ENCODE peak calls at places on chromosomes 7 and 10, in five cellular contexts. Q is right lobe of liver; R is pancreas; Y is activated CD4-positive, alpha-beta T cell treated with anti-CD3 and anti-CD28 coated beads, Interleukin-2, amount 10 ng/mL, durations not matched to agents 7 days and 5 days; A is Right ventricle myocardium superior. S is an unnamed sample.

GRCh38 chr10:129308953-129309352 is 158.1 kb upstream of the MGMT start:
- DNase-seq in Q (no peak), R (no peak), Y (no peak), A (no peak), S (no peak)

GRCh38 chr10:48729941-48730457 is 45.3 kb downstream of the WDFY4 start:
- DNase-seq in Q (no peak), R (no peak), Y (no peak), A (no peak), S (no peak)

GRCh38 chr10:92965314-92965713 is 95.3 kb upstream of the CYP26C1 start:
- DNase-seq in Q (no peak), R (no peak), Y (peak), A (no peak), S (no peak)

GRCh38 chr10:128463991-128464755 is 337.9 kb upstream of the MKI67 start:
- DNase-seq in Q (peak), R (no peak), Y (no peak), A (no peak), S (no peak)

GRCh38 chr7:148535227-148535626 is 55.3 kb upstream of the C7orf33 start:
- DNase-seq in Q (no peak), R (no peak), Y (peak), A (no peak), S (no peak)

GRCh38 chr7:82230826-82231581 is 212.6 kb downstream of the CACNA2D1 start:
- DNase-seq in Q (no peak), R (no peak), Y (no peak), A (no peak), S (no peak)

GRCh38 chr10:12634532-12634931 is 285.2 kb downstream of the CAMK1D start:
- DNase-seq in Q (no peak), R (no peak), Y (no peak), A (no peak), S (no peak)

GRCh38 chr10:93703066-93703465 is 674 bp upstream of the FRA10AC1 start:
- DNase-seq in Q (no peak), R (no peak), Y (peak), A (no peak), S (no peak)

GRCh38 chr7:155576416-155576815 is 30.1 kb upstream of the CNPY1 start:
- DNase-seq in Q (no peak), R (no peak), Y (no peak), A (peak), S (peak)

GRCh38 chr7:155396661-155397060 is 61.3 kb upstream of the EN2 start:
- DNase-seq in Q (no peak), R (no peak), Y (no peak), A (no peak), S (no peak)

GRCh38 chr7:69739906-69740545 is 141.8 kb downstream of the AUTS2 start:
- DNase-seq in Q (no peak), R (no peak), Y (no peak), A (peak), S (no peak)

GRCh38 chr10:13503745-13504463 is 24.9 kb downstream of the BEND7 start:
- DNase-seq in Q (no peak), R (no peak), Y (no peak), A (no peak), S (no peak)

GRCh38 chr7:24038993-24039392 is 245.0 kb upstream of the NPY start:
- DNase-seq in Q (no peak), R (no peak), Y (no peak), A (no peak), S (no peak)

GRCh38 chr7:83325083-83325482 is 162.4 kb upstream of the PCLO start:
- DNase-seq in Q (no peak), R (no peak), Y (no peak), A (no peak), S (no peak)

GRCh38 chr10:74025380-74025978 is 27.6 kb downstream of the VCL start:
- DNase-seq in Q (no peak), R (no peak), Y (no peak), A (no peak), S (no peak)

GRCh38 chr7:118214051-118214832 is 10.3 kb upstream of the ANKRD7 start:
- DNase-seq in Q (peak), R (peak), Y (peak), A (peak), S (peak)

GRCh38 chr7:146956853-146957252 is 840.3 kb downstream of the CNTNAP2 start:
- DNase-seq in Q (no peak), R (no peak), Y (no peak), A (no peak), S (no peak)

GRCh38 chr10:94111367-94111766 is 117.6 kb downstream of the PLCE1 start:
- DNase-seq in Q (no peak), R (no peak), Y (no peak), A (no peak), S (no peak)

GRCh38 chr10:43922335-43923280 is 273.9 kb upstream of the ZNF32 start:
- DNase-seq in Q (peak), R (no peak), Y (no peak), A (no peak), S (no peak)

GRCh38 chr7:77351539-77352004 is 64.6 kb downstream of the GSAP start:
- DNase-seq in Q (no peak), R (no peak), Y (peak), A (no peak), S (no peak)

GRCh38 chr10:7275761-7276440 is 134.9 kb downstream of the SFMBT2 start:
- DNase-seq in Q (no peak), R (no peak), Y (no peak), A (peak), S (no peak)

GRCh38 chr10:33237736-33238624 is 96.5 kb downstream of the NRP1 start:
- DNase-seq in Q (no peak), R (no peak), Y (no peak), A (no peak), S (no peak)

GRCh38 chr7:130383187-130383980 is 3.1 kb downstream of the CPA1 start:
- DNase-seq in Q (peak), R (peak), Y (no peak), A (no peak), S (no peak)

GRCh38 chr7:85000973-85001372 is 185.9 kb downstream of the SEMA3D start:
- DNase-seq in Q (no peak), R (no peak), Y (no peak), A (no peak), S (no peak)

GRCh38 chr7:127983804-127984332 is 47.4 kb downstream of the LRRC4 start:
- DNase-seq in Q (no peak), R (no peak), Y (no peak), A (no peak), S (no peak)

GRCh38 chr7:50710441-50711154 is 72.1 kb downstream of the GRB10 start:
- DNase-seq in Q (no peak), R (no peak), Y (no peak), A (no peak), S (no peak)

GRCh38 chr10:119288574-119289001 is 81.2 kb downstream of the GRK5 start:
- DNase-seq in Q (peak), R (no peak), Y (no peak), A (no peak), S (no peak)

GRCh38 chr7:124776153-124776552 is 10.6 kb upstream of the GPR37 start:
- DNase-seq in Q (no peak), R (no peak), Y (no peak), A (no peak), S (no peak)

GRCh38 chr10:29344073-29344820 is 55.4 kb downstream of the LYZL1 start:
- DNase-seq in Q (no peak), R (no peak), Y (no peak), A (no peak), S (no peak)

GRCh38 chr10:99370993-99371392 is 41.8 kb downstream of the CNNM1 start:
- DNase-seq in Q (no peak), R (no peak), Y (peak), A (no peak), S (no peak)

GRCh38 chr10:122296363-122297120 is 25.4 kb downstream of the BTBD16 start:
- DNase-seq in Q (no peak), R (no peak), Y (no peak), A (no peak), S (no peak)

GRCh38 chr10:71974489-71975011 is 10.4 kb downstream of the CHST3 start:
- DNase-seq in Q (no peak), R (no peak), Y (no peak), A (no peak), S (no peak)

GRCh38 chr7:7957513-7957912 is 11.1 kb upstream of the GLCCI1 start:
- DNase-seq in Q (no peak), R (no peak), Y (no peak), A (no peak), S (no peak)

GRCh38 chr7:1065263-1066260 is 21.2 kb downstream of the GPR146 start:
- DNase-seq in Q (peak), R (peak), Y (peak), A (peak), S (peak)

GRCh38 chr7:142357953-142358520 is 100.2 kb upstream of the PRSS58 start:
- DNase-seq in Q (no peak), R (no peak), Y (peak), A (no peak), S (no peak)

GRCh38 chr10:66910676-66911075 is 15.2 kb upstream of the LRRTM3 start:
- DNase-seq in Q (no peak), R (no peak), Y (no peak), A (no peak), S (no peak)